ENCODE peak calls at places on chromosomes 12 and 14, in five cellular contexts. B is GM12878, J is HepG2, K is upper lobe of left lung, Z is K562. P is an unnamed sample. For H3K27me3, the result is how much of the 10 kb centered on the place peaks cover.

GRCh38 chr14:103109789-103110415 is 13.4 kb upstream of the TNFAIP2 start:
- ATAC-seq in B (no peak), J (no peak), K (no peak), Z (peak), P (peak)

GRCh38 chr14:53942970-53943750 is 13.5 kb downstream of the BMP4 start:
- ATAC-seq in B (no peak), J (peak), K (no peak), Z (no peak), P (no peak)

GRCh38 chr12:117050060-117050459 is 49.2 kb downstream of the TESC start:
- ATAC-seq in B (no peak), J (no peak), K (no peak), Z (no peak), P (no peak)

GRCh38 chr14:75661499-75661814 is 411 bp downstream of the TTLL5 start:
- ATAC-seq in B (peak), J (peak), K (peak), Z (peak), P (no peak)

GRCh38 chr14:73770977-73771847 is 57.0 kb upstream of the PNMA1 start:
- ATAC-seq in B (peak), J (peak), K (peak), Z (peak), P (no peak)

GRCh38 chr12:48787791-48788521 is 933 bp downstream of the ADCY6 start:
- ATAC-seq in B (peak), J (peak), K (peak), Z (no peak), P (peak)

GRCh38 chr14:32009636-32010560 is 67.2 kb upstream of the ARHGAP5 start:
- ATAC-seq in B (no peak), J (no peak), K (no peak), Z (no peak), P (no peak)

GRCh38 chr12:111195316-111195715 is 173.6 kb downstream of the PHETA1 start:
- ATAC-seq in B (no peak), J (no peak), K (no peak), Z (no peak), P (no peak)

GRCh38 chr14:45891417-45892080 is 638.5 kb upstream of the MIS18BP1 start:
- ATAC-seq in B (no peak), J (peak), K (no peak), Z (no peak), P (no peak)

GRCh38 chr12:34340534-34341361 is 318.5 kb downstream of the ALG10 start:
- ATAC-seq in B (no peak), J (peak), K (no peak), Z (peak), P (no peak)

GRCh38 chr12:64390275-64390851 is at the start of gene C12orf56:
- ATAC-seq in B (no peak), J (peak), K (peak), Z (peak), P (peak)

GRCh38 chr14:63857467-63858030 is 4.7 kb downstream of the SYNE2 start:
- ATAC-seq in B (no peak), J (no peak), K (no peak), Z (no peak), P (no peak)

DNA sequence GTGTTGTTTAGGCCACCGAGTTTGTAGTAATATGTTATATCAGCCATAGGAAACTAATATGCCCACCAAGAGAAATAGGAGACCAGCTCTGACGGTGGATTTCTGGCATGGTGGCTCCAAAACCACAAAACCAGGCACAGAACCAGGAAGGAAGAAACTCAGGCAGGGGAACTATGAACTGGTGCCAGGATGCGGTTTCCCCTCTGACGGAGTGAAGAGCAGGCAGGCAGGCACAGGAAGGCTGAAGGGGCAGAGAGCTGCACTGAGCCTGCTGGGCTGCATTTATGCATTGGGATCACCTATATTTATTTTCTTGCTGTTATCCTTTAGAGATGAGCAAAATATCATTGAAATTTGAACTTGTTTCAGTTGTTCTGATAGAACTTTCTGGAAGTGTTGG is 479.4 kb downstream of the VRK1 start:
- ATAC-seq in B (no peak), J (no peak), K (no peak), Z (no peak), P (no peak)
- H3K27me3 ChIP-seq in B (under half), J (under half), K (under half), Z (under half), P (under half)

GRCh38 chr12:14219156-14219555 is 146.3 kb upstream of the ATF7IP start:
- ATAC-seq in B (no peak), J (no peak), K (no peak), Z (no peak), P (no peak)

GRCh38 chr12:14225064-14225463 is 140.4 kb upstream of the ATF7IP start:
- ATAC-seq in B (no peak), J (no peak), K (no peak), Z (no peak), P (no peak)
- TF ChIP-seq EP300 in B (no peak), J (no peak), K (no peak), Z (no peak), P (no peak)

DNA sequence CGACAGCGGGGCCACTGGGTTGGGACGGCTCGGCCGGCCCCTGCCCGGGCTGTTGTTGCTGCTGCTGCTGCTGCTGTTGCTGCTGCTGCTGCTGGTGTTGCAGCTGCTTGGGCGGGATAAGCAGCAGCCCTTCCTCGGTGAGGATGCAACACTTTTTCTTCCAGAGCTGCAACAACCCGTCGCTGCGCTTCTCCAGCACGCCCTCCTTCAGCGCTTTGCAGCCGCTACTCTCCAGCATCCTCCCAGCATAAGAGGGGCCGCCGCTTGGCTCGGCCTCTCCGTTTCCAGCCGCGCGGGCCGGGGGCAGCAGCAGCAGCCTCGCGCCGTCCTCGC is 529 bp downstream of the PHLDA1 start:
- ATAC-seq in B (no peak), J (peak), K (no peak), Z (no peak), P (peak)
- H3K27me3 ChIP-seq in B (under half), J (under half), K (under half), Z (under half), P (under half)

GRCh38 chr12:106986625-106987389 is at the start of gene MTERF2:
- ATAC-seq in B (peak), J (peak), K (peak), Z (peak), P (peak)
- TF ChIP-seq EP300 in B (no peak), J (no peak), K (no peak), Z (no peak), P (no peak)

DNA sequence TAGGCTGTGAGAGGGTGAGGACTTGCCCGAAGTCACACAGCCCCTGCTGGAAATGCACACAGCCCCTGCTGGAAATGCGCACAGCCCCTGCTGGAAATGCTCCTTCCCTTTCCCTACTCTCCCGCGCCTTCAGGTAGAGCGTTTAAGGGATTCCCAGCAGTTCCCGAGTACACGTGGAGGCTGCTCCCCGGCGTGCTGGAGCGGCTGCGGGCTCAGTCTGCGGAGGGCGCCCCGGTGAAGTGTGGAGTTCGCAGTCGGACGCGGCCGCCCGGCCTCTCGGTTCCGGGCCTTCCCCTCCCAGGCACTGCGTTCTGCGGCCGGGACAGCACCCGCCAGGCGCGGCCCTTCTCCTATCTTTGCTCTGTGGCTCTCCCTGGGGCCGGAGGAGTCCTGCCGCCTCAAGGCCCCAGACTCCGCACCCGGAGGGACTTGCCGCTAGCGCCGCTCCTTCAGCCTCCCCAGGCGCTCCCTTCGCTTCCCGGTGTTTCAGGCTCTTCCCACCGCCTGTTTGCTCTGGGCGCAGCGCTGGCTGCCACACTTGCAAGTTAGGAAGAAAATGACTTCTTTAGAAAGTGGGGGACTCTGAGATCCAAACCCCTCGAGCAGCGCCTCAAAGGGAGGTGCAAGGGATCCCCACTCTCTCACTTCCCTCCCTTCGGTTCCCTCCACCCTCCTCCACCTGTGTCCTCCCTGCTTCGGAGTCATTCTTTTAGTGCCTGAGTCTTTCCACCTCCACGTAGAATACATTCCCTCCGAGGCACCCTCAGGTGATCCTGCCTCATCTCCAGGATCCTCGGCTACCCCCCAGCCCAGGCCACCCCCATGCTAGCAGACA is 8.3 kb upstream of the TBX5 start:
- ATAC-seq in B (no peak), J (no peak), K (no peak), Z (no peak), P (no peak)
- H3K27me3 ChIP-seq in B (under half), J (under half), K (under half), Z (half or more), P (under half)

GRCh38 chr12:106837782-106838181 is 63.3 kb downstream of the RIC8B start:
- ATAC-seq in B (no peak), J (no peak), K (no peak), Z (no peak), P (no peak)

GRCh38 chr12:106845910-106846309 is 71.4 kb downstream of the RIC8B start:
- ATAC-seq in B (no peak), J (no peak), K (no peak), Z (no peak), P (no peak)

GRCh38 chr12:106841471-106842302 is 67.2 kb downstream of the RIC8B start:
- ATAC-seq in B (peak), J (peak), K (no peak), Z (peak), P (peak)

GRCh38 chr12:106839343-106839742 is 64.9 kb downstream of the RIC8B start:
- ATAC-seq in B (no peak), J (no peak), K (no peak), Z (peak), P (no peak)

DNA sequence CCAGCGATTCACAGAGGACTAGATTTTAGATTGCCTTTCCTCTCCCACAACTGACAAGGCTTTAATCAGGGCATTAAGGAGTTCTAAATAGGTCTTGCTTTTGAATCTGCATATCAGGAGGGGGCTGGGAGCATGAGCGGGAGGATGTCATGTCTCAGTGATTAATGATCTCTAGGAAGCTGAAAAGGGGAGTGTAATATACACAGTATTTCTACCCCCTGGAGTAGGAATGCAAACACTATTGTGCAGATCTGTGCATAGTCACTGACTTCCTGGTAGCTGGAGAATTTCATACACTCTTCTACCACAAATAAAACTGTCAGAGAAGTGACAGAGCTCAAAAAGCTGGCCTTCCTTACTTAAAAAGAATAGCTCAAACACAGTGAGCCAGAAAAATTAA is 65.7 kb downstream of the RIC8B start:
- ATAC-seq in B (no peak), J (peak), K (no peak), Z (peak), P (no peak)
- TF ChIP-seq EP300 in B (no peak), J (no peak), K (no peak), Z (peak), P (no peak)

GRCh38 chr14:94441531-94442205 is 10.9 kb downstream of the SERPINA11 start:
- ATAC-seq in B (no peak), J (no peak), K (no peak), Z (no peak), P (no peak)
- H3K27me3 ChIP-seq in B (under half), J (under half), K (under half), Z (under half), P (under half)

DNA sequence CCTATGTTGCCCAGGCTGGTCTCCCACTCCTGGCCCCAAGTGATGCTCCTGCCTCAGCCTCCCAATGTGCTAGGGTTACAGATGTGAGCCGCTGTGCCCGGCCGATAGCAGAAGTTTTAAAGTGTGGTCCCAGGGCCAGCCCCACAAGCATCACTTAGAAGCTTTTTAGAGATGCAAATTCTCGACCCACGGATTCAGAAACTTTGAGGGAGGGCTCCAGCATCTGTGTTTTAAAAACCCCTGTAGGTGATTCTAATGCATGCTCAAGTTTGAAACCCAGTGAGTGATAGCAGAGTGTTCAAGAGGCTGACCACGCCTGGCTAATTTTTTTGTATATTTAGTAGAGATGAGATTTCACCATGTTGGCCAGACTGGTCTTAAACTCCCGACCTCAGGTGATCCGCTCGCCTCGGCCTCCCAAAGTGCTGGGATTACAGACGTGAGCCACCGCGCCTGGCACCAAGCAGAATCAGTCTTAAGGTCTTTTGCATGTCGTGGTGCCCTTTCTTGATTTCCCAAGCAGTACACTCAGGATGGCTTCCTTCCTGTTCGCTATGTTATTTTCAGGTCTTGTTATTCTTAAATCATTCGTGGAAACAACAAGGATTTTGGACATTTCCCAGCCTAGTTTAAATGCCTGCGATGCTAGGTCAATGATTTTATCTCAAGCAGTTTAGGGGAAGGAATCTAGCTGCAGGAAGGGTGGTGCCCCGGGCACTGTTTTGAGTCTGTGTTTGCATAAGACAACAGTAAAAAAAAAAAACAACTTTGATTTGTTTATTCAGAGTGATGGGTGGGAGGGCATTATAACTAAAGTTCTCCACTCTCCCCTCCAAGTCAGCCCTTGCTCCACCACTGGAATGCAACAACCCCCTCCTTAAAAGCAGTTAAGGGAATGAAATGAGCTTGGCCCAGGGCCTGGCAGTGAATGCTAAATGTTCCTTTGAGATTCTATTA is 9.2 kb upstream of the RILPL2 start:
- ATAC-seq in B (no peak), J (no peak), K (peak), Z (no peak), P (peak)
- TF ChIP-seq EP300 in B (no peak), J (no peak), K (no peak), Z (no peak), P (no peak)

DNA sequence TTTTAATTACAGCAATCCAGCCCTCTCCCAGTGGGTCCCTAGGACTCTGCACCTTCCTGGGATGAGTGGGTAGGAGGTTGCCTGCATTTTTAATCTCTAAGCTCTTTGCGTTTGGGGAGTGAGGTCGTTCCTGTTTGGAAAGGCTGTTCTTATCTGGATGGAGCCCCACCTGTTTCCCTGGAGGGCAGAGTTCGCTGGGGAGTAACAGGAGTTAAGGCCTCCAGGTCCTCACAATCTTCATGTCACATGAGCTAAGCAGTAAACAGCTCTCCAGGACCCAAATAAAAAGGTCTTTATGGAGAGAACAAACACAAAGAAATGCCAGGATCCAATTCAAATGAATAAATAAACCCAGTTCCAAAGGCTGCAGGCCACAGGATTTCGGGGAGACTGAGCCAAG is 56.0 kb upstream of the RFLNA start:
- ATAC-seq in B (no peak), J (peak), K (no peak), Z (no peak), P (no peak)
- H3K27me3 ChIP-seq in B (under half), J (under half), K (under half), Z (under half), P (under half)

GRCh38 chr14:33455998-33456397 is 494.9 kb downstream of the EGLN3 start:
- ATAC-seq in B (no peak), J (no peak), K (no peak), Z (no peak), P (no peak)
- TF ChIP-seq EP300 in B (no peak), J (no peak), K (no peak), Z (no peak), P (no peak)